ENCODE peak calls at places on chromosome 19, in ten cellular contexts. One of them, this sample, is unnamed.
A peak's percentile ranks its signal among the peaks of the same experiment; 100 is the strongest.

GRCh38 chr19:49861541-49862410 is 5.6 kb downstream of the PNKP start:
- DNase-seq in aorta: peak; percentile 48
- DNase-seq in effector memory CD4-positive, alpha-beta T cell: no peak
- DNase-seq in HepG2: no peak
- DNase-seq in stomach: peak; percentile 78
- DNase-seq in neuronal stem cell: no peak
- DNase-seq in cardiac muscle cell: no peak
- DNase-seq in CD8-positive, alpha-beta memory T cell: no peak
- DNase-seq in lung: no peak
- DNase-seq in neural progenitor cell: no peak
- DNase-seq in this sample: no peak

GRCh38 chr19:46111376-46111775 is 13.1 kb downstream of the IGFL3 start:
- DNase-seq in aorta: no peak
- DNase-seq in effector memory CD4-positive, alpha-beta T cell: no peak
- DNase-seq in HepG2: no peak
- DNase-seq in stomach: no peak
- DNase-seq in neuronal stem cell: no peak
- DNase-seq in cardiac muscle cell: no peak
- DNase-seq in CD8-positive, alpha-beta memory T cell: no peak
- DNase-seq in lung: no peak
- DNase-seq in neural progenitor cell: no peak
- DNase-seq in this sample: no peak

GRCh38 chr19:45087531-45087930 is 5.4 kb upstream of the PPP1R37 start:
- DNase-seq in aorta: no peak
- DNase-seq in effector memory CD4-positive, alpha-beta T cell: peak; percentile 70
- DNase-seq in HepG2: no peak
- DNase-seq in stomach: no peak
- DNase-seq in neuronal stem cell: no peak
- DNase-seq in cardiac muscle cell: no peak
- DNase-seq in CD8-positive, alpha-beta memory T cell: peak; percentile 39
- DNase-seq in lung: no peak
- DNase-seq in neural progenitor cell: no peak
- DNase-seq in this sample: no peak

GRCh38 chr19:19142347-19142746 is 4.1 kb upstream of the TMEM161A start:
- DNase-seq in aorta: no peak
- DNase-seq in effector memory CD4-positive, alpha-beta T cell: no peak
- DNase-seq in HepG2: no peak
- DNase-seq in stomach: no peak
- DNase-seq in neuronal stem cell: no peak
- DNase-seq in cardiac muscle cell: no peak
- DNase-seq in CD8-positive, alpha-beta memory T cell: no peak
- DNase-seq in lung: no peak
- DNase-seq in neural progenitor cell: no peak
- DNase-seq in this sample: no peak

GRCh38 chr19:46789371-46789770 is 977 bp upstream of the SLC1A5 start:
- DNase-seq in aorta: no peak
- DNase-seq in effector memory CD4-positive, alpha-beta T cell: no peak
- DNase-seq in HepG2: no peak
- DNase-seq in stomach: no peak
- DNase-seq in neuronal stem cell: no peak
- DNase-seq in cardiac muscle cell: no peak
- DNase-seq in CD8-positive, alpha-beta memory T cell: no peak
- DNase-seq in lung: no peak
- DNase-seq in neural progenitor cell: no peak
- DNase-seq in this sample: no peak

GRCh38 chr19:7652061-7652641 is 15.2 kb downstream of the STXBP2 start:
- DNase-seq in aorta: peak; percentile 86
- DNase-seq in effector memory CD4-positive, alpha-beta T cell: peak; percentile 78
- DNase-seq in HepG2: peak; percentile 96
- DNase-seq in stomach: peak; percentile 91
- DNase-seq in neuronal stem cell: peak; percentile 92
- DNase-seq in cardiac muscle cell: peak; percentile 83
- DNase-seq in CD8-positive, alpha-beta memory T cell: peak; percentile 85
- DNase-seq in lung: peak; percentile 91
- DNase-seq in neural progenitor cell: peak; percentile 92
- DNase-seq in this sample: no peak

GRCh38 chr19:4839192-4839591 is 7.7 kb upstream of the TICAM1 start:
- DNase-seq in aorta: no peak
- DNase-seq in effector memory CD4-positive, alpha-beta T cell: no peak
- DNase-seq in HepG2: no peak
- DNase-seq in stomach: no peak
- DNase-seq in neuronal stem cell: no peak
- DNase-seq in cardiac muscle cell: no peak
- DNase-seq in CD8-positive, alpha-beta memory T cell: no peak
- DNase-seq in lung: no peak
- DNase-seq in neural progenitor cell: no peak
- DNase-seq in this sample: no peak

GRCh38 chr19:16076958-16077611 is 790 bp downstream of the TPM4 start:
- DNase-seq in aorta: peak; percentile 83
- DNase-seq in effector memory CD4-positive, alpha-beta T cell: no peak
- DNase-seq in HepG2: no peak
- DNase-seq in stomach: peak; percentile 55
- DNase-seq in neuronal stem cell: no peak
- DNase-seq in cardiac muscle cell: peak; percentile 66
- DNase-seq in CD8-positive, alpha-beta memory T cell: no peak
- DNase-seq in lung: no peak
- DNase-seq in neural progenitor cell: peak; percentile 73
- DNase-seq in this sample: no peak

GRCh38 chr19:49677232-49677881 is at the start of gene PRMT1:
- DNase-seq in aorta: no peak
- DNase-seq in effector memory CD4-positive, alpha-beta T cell: peak; percentile 47
- DNase-seq in HepG2: peak; percentile 35
- DNase-seq in stomach: no peak
- DNase-seq in neuronal stem cell: no peak
- DNase-seq in cardiac muscle cell: no peak
- DNase-seq in CD8-positive, alpha-beta memory T cell: no peak
- DNase-seq in lung: no peak
- DNase-seq in neural progenitor cell: no peak
- DNase-seq in this sample: no peak

GRCh38 chr19:48329167-48329891 is 4.0 kb downstream of the EMP3 start:
- DNase-seq in aorta: no peak
- DNase-seq in effector memory CD4-positive, alpha-beta T cell: peak; percentile 32
- DNase-seq in HepG2: no peak
- DNase-seq in stomach: no peak
- DNase-seq in neuronal stem cell: no peak
- DNase-seq in cardiac muscle cell: no peak
- DNase-seq in CD8-positive, alpha-beta memory T cell: peak; percentile 46
- DNase-seq in lung: no peak
- DNase-seq in neural progenitor cell: no peak
- DNase-seq in this sample: no peak

GRCh38 chr19:29926801-29927200 is 15.2 kb upstream of the URI1 start:
- DNase-seq in aorta: no peak
- DNase-seq in effector memory CD4-positive, alpha-beta T cell: no peak
- DNase-seq in HepG2: no peak
- DNase-seq in stomach: no peak
- DNase-seq in neuronal stem cell: no peak
- DNase-seq in cardiac muscle cell: no peak
- DNase-seq in CD8-positive, alpha-beta memory T cell: no peak
- DNase-seq in lung: no peak
- DNase-seq in neural progenitor cell: no peak
- DNase-seq in this sample: no peak

GRCh38 chr19:34023381-34023780 is 148.9 kb upstream of the LSM14A start:
- DNase-seq in aorta: no peak
- DNase-seq in effector memory CD4-positive, alpha-beta T cell: no peak
- DNase-seq in HepG2: no peak
- DNase-seq in stomach: no peak
- DNase-seq in neuronal stem cell: no peak
- DNase-seq in cardiac muscle cell: no peak
- DNase-seq in CD8-positive, alpha-beta memory T cell: no peak
- DNase-seq in lung: no peak
- DNase-seq in neural progenitor cell: no peak
- DNase-seq in this sample: no peak

GRCh38 chr19:11339254-11340098 is at the start of gene RAB3D:
- DNase-seq in aorta: peak; percentile 96
- DNase-seq in effector memory CD4-positive, alpha-beta T cell: peak; percentile 60
- DNase-seq in HepG2: peak; percentile 71
- DNase-seq in stomach: peak; percentile 96
- DNase-seq in neuronal stem cell: peak; percentile 86
- DNase-seq in cardiac muscle cell: peak; percentile 94
- DNase-seq in CD8-positive, alpha-beta memory T cell: peak; percentile 48
- DNase-seq in lung: peak; percentile 96
- DNase-seq in neural progenitor cell: peak; percentile 96
- DNase-seq in this sample: peak; percentile 81

GRCh38 chr19:18951721-18952281 is 10.8 kb upstream of the HOMER3 start:
- DNase-seq in aorta: no peak
- DNase-seq in effector memory CD4-positive, alpha-beta T cell: no peak
- DNase-seq in HepG2: no peak
- DNase-seq in stomach: no peak
- DNase-seq in neuronal stem cell: no peak
- DNase-seq in cardiac muscle cell: no peak
- DNase-seq in CD8-positive, alpha-beta memory T cell: no peak
- DNase-seq in lung: no peak
- DNase-seq in neural progenitor cell: no peak
- DNase-seq in this sample: no peak

GRCh38 chr19:40596608-40597328 is 4.4 kb upstream of the LTBP4 start:
- DNase-seq in aorta: peak; percentile 76
- DNase-seq in effector memory CD4-positive, alpha-beta T cell: no peak
- DNase-seq in HepG2: peak; percentile 45
- DNase-seq in stomach: peak; percentile 76
- DNase-seq in neuronal stem cell: no peak
- DNase-seq in cardiac muscle cell: peak; percentile 62
- DNase-seq in CD8-positive, alpha-beta memory T cell: no peak
- DNase-seq in lung: peak; percentile 48
- DNase-seq in neural progenitor cell: peak; percentile 84
- DNase-seq in this sample: no peak

DNA sequence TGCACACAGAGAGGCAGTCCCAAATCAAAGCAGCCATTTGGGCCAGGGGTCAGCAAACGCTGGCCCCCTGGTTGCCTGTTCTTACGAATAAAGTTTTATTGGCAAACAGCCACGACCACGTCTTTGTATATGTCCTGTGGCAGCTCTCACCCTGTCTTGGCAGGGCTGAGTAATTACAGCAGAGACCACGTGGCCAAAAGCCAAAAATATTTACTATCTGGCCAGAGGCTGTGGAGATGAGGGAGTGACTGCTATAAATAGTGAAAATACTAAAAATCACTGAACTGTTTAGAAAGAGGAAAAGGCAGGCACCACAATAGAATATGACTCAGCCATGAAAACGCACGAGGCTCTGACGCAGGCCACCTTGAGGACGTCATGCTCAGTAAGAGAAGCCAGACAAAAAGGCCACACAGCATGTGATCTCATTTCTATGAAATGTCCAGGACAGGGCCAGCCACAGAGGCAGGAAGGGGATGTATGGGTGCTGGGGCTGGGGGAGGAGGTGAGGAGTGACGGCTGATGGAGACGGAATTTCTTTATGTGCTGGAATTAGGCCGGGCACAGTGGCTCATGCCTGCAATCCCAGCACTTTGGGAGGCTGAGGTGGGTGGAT is 29.4 kb downstream of the SMIM24 start:
- DNase-seq in aorta: peak; percentile 93
- DNase-seq in effector memory CD4-positive, alpha-beta T cell: no peak
- DNase-seq in HepG2: peak; percentile 39
- DNase-seq in stomach: peak; percentile 34
- DNase-seq in neuronal stem cell: no peak
- DNase-seq in cardiac muscle cell: peak; percentile 100
- DNase-seq in CD8-positive, alpha-beta memory T cell: no peak
- DNase-seq in lung: peak; percentile 60
- DNase-seq in neural progenitor cell: no peak
- DNase-seq in this sample: no peak
- H3K27ac ChIP-seq in aorta: peak overlapping the region; percentile 50
- H3K27ac ChIP-seq in effector memory CD4-positive, alpha-beta T cell: no peak overlapping the region
- H3K27ac ChIP-seq in HepG2: peak overlapping the region; percentile 21
- H3K27ac ChIP-seq in stomach: peak overlapping the region; percentile 71
- H3K27ac ChIP-seq in neuronal stem cell: no peak overlapping the region
- H3K27ac ChIP-seq in cardiac muscle cell: no peak overlapping the region
- H3K27ac ChIP-seq in CD8-positive, alpha-beta memory T cell: no peak overlapping the region
- H3K27ac ChIP-seq in lung: peak overlapping the region; percentile 52
- H3K27ac ChIP-seq in neural progenitor cell: no peak overlapping the region
- H3K27ac ChIP-seq in this sample: no peak overlapping the region

DNA sequence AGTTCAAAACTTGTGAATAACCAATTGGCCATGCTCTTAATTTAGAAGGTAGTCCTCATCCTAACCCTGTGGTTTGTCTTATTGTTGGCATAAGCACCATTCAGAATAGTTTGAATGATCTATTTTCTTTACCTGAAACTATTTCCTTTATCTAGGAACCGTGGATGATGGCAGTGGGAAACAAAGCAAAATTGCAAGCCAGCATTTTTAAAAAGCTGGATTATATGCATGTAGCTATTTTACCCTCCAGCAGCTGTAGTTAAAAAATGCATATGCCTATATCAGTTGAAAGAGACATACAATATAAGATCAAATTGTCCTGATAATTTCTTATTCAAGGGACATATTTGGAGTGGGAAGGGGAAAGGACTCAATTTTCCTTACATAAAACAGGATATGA is 19.3 kb downstream of the ZNF613 start:
- DNase-seq in aorta: no peak
- DNase-seq in effector memory CD4-positive, alpha-beta T cell: no peak
- DNase-seq in HepG2: no peak
- DNase-seq in stomach: no peak
- DNase-seq in neuronal stem cell: no peak
- DNase-seq in cardiac muscle cell: no peak
- DNase-seq in CD8-positive, alpha-beta memory T cell: no peak
- DNase-seq in lung: no peak
- DNase-seq in neural progenitor cell: no peak
- DNase-seq in this sample: no peak
- H3K4me1 ChIP-seq in aorta: no peaks in the 10 kb centered on the region
- H3K4me1 ChIP-seq in effector memory CD4-positive, alpha-beta T cell: no peaks in the 10 kb centered on the region
- H3K4me1 ChIP-seq in HepG2: no peaks in the 10 kb centered on the region
- H3K4me1 ChIP-seq in stomach: no peaks in the 10 kb centered on the region
- H3K4me1 ChIP-seq in neuronal stem cell: no peaks in the 10 kb centered on the region
- H3K4me1 ChIP-seq in cardiac muscle cell: no peaks in the 10 kb centered on the region
- H3K4me1 ChIP-seq in CD8-positive, alpha-beta memory T cell: no peaks in the 10 kb centered on the region
- H3K4me1 ChIP-seq in lung: no peaks in the 10 kb centered on the region
- H3K4me1 ChIP-seq in neural progenitor cell: no peaks in the 10 kb centered on the region
- H3K4me1 ChIP-seq in this sample: no peaks in the 10 kb centered on the region

GRCh38 chr19:1438933-1439358 is 750 bp downstream of the RPS15 start:
- DNase-seq in aorta: no peak
- DNase-seq in effector memory CD4-positive, alpha-beta T cell: no peak
- DNase-seq in HepG2: no peak
- DNase-seq in stomach: no peak
- DNase-seq in neuronal stem cell: no peak
- DNase-seq in cardiac muscle cell: no peak
- DNase-seq in CD8-positive, alpha-beta memory T cell: no peak
- DNase-seq in lung: no peak
- DNase-seq in neural progenitor cell: peak; percentile 45
- DNase-seq in this sample: no peak
- H3K27ac ChIP-seq in aorta: no peak overlapping the region
- H3K27ac ChIP-seq in effector memory CD4-positive, alpha-beta T cell: peak overlapping the region; percentile 90
- H3K27ac ChIP-seq in HepG2: peak overlapping the region; percentile 82
- H3K27ac ChIP-seq in stomach: peak overlapping the region; percentile 86
- H3K27ac ChIP-seq in neuronal stem cell: no peak overlapping the region
- H3K27ac ChIP-seq in cardiac muscle cell: peak overlapping the region; percentile 94
- H3K27ac ChIP-seq in CD8-positive, alpha-beta memory T cell: peak overlapping the region; percentile 91
- H3K27ac ChIP-seq in lung: no peak overlapping the region
- H3K27ac ChIP-seq in neural progenitor cell: peak overlapping the region; percentile 98
- H3K27ac ChIP-seq in this sample: no peak overlapping the region

DNA sequence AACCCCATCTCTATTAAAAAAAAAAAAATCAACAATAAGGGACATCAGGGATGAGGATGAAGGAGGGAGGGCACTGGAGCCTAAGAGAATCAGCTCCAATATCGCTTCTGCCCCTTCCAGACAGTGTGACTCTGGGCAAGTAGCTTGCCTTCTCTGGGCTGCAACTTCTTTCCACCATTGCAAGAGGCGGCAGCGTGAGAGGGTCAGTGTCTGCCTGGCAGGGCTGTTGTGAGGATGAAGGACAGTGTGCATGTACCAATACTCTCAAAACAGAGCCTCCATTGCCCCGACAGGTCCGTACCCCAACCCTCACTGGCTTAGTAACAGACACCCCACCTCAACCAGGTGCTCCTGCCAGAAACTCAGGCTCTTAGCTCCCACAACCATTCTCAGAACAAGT is 15.3 kb upstream of the LENG8 start:
- DNase-seq in aorta: no peak
- DNase-seq in effector memory CD4-positive, alpha-beta T cell: no peak
- DNase-seq in HepG2: no peak
- DNase-seq in stomach: no peak
- DNase-seq in neuronal stem cell: no peak
- DNase-seq in cardiac muscle cell: no peak
- DNase-seq in CD8-positive, alpha-beta memory T cell: no peak
- DNase-seq in lung: no peak
- DNase-seq in neural progenitor cell: no peak
- DNase-seq in this sample: no peak
- H3K4me1 ChIP-seq in aorta: no peaks in the 10 kb centered on the region
- H3K4me1 ChIP-seq in effector memory CD4-positive, alpha-beta T cell: peaks cover 13% of the 10 kb centered on the region
- H3K4me1 ChIP-seq in HepG2: no peaks in the 10 kb centered on the region
- H3K4me1 ChIP-seq in stomach: peaks cover 37% of the 10 kb centered on the region
- H3K4me1 ChIP-seq in neuronal stem cell: peaks cover 59% of the 10 kb centered on the region
- H3K4me1 ChIP-seq in cardiac muscle cell: peaks cover 9% of the 10 kb centered on the region
- H3K4me1 ChIP-seq in CD8-positive, alpha-beta memory T cell: peaks cover 11% of the 10 kb centered on the region
- H3K4me1 ChIP-seq in lung: peaks cover 4% of the 10 kb centered on the region
- H3K4me1 ChIP-seq in neural progenitor cell: peaks cover 35% of the 10 kb centered on the region
- H3K4me1 ChIP-seq in this sample: peaks cover 15% of the 10 kb centered on the region

This sample was measured in iPS DF 6.9.